ENCODE peak calls at places on chromosome 17, in four cellular contexts. One of them, this sample, is unnamed.

GRCh38 chr17:53234138-53234537 is 588.6 kb upstream of the KIF2B start:
- DNase-seq in T-helper 1 cell: no peak
- DNase-seq in stimulated activated CD8-positive, alpha-beta memory T cell treated with anti-CD3 and anti-CD28 coated beads, Interleukin-15, amount 100 ng/mL, for 24 hours: no peak
- DNase-seq in activated CD4-positive, alpha-beta T cell treated with anti-CD3 and anti-CD28 coated beads, Interleukin-2, amount 10 ng/mL, durations not matched to agents 7 days and 5 days: no peak
- DNase-seq in this sample: no peak

GRCh38 chr17:82587234-82588086 is 60.8 kb downstream of the WDR45B start:
- DNase-seq in stimulated activated CD8-positive, alpha-beta memory T cell treated with anti-CD3 and anti-CD28 coated beads, Interleukin-15, amount 100 ng/mL, for 24 hours: no peak
- DNase-seq in T-helper 1 cell: no peak
- DNase-seq in activated CD4-positive, alpha-beta T cell treated with anti-CD3 and anti-CD28 coated beads, Interleukin-2, amount 10 ng/mL, durations not matched to agents 7 days and 5 days: no peak
- DNase-seq in this sample: no peak

GRCh38 chr17:56867948-56868376 is 34.0 kb downstream of the DGKE start:
- DNase-seq in stimulated activated CD8-positive, alpha-beta memory T cell treated with anti-CD3 and anti-CD28 coated beads, Interleukin-15, amount 100 ng/mL, for 24 hours: no peak
- DNase-seq in activated CD4-positive, alpha-beta T cell treated with anti-CD3 and anti-CD28 coated beads, Interleukin-2, amount 10 ng/mL, durations not matched to agents 7 days and 5 days: no peak
- DNase-seq in T-helper 1 cell: no peak
- DNase-seq in this sample: no peak

GRCh38 chr17:38554430-38555350 is 51.1 kb downstream of the SRCIN1 start:
- DNase-seq in stimulated activated CD8-positive, alpha-beta memory T cell treated with anti-CD3 and anti-CD28 coated beads, Interleukin-15, amount 100 ng/mL, for 24 hours: no peak
- DNase-seq in T-helper 1 cell: no peak
- DNase-seq in activated CD4-positive, alpha-beta T cell treated with anti-CD3 and anti-CD28 coated beads, Interleukin-2, amount 10 ng/mL, durations not matched to agents 7 days and 5 days: no peak
- DNase-seq in this sample: no peak

GRCh38 chr17:39165178-39165843 is 650 bp downstream of the ARL5C start:
- DNase-seq in activated CD4-positive, alpha-beta T cell treated with anti-CD3 and anti-CD28 coated beads, Interleukin-2, amount 10 ng/mL, durations not matched to agents 7 days and 5 days: no peak
- DNase-seq in T-helper 1 cell: no peak
- DNase-seq in stimulated activated CD8-positive, alpha-beta memory T cell treated with anti-CD3 and anti-CD28 coated beads, Interleukin-15, amount 100 ng/mL, for 24 hours: no peak
- DNase-seq in this sample: no peak

GRCh38 chr17:863880-864279 is 81.7 kb downstream of the MRM3 start:
- DNase-seq in activated CD4-positive, alpha-beta T cell treated with anti-CD3 and anti-CD28 coated beads, Interleukin-2, amount 10 ng/mL, durations not matched to agents 7 days and 5 days: no peak
- DNase-seq in stimulated activated CD8-positive, alpha-beta memory T cell treated with anti-CD3 and anti-CD28 coated beads, Interleukin-15, amount 100 ng/mL, for 24 hours: no peak
- DNase-seq in T-helper 1 cell: no peak
- DNase-seq in this sample: no peak

GRCh38 chr17:1087381-1088241 is 90.7 kb downstream of the TIMM22 start:
- DNase-seq in stimulated activated CD8-positive, alpha-beta memory T cell treated with anti-CD3 and anti-CD28 coated beads, Interleukin-15, amount 100 ng/mL, for 24 hours: no peak
- DNase-seq in activated CD4-positive, alpha-beta T cell treated with anti-CD3 and anti-CD28 coated beads, Interleukin-2, amount 10 ng/mL, durations not matched to agents 7 days and 5 days: no peak
- DNase-seq in T-helper 1 cell: no peak
- DNase-seq in this sample: no peak

GRCh38 chr17:62096401-62096670 is 31.3 kb upstream of the MED13 start:
- DNase-seq in stimulated activated CD8-positive, alpha-beta memory T cell treated with anti-CD3 and anti-CD28 coated beads, Interleukin-15, amount 100 ng/mL, for 24 hours: no peak
- DNase-seq in activated CD4-positive, alpha-beta T cell treated with anti-CD3 and anti-CD28 coated beads, Interleukin-2, amount 10 ng/mL, durations not matched to agents 7 days and 5 days: no peak
- DNase-seq in T-helper 1 cell: no peak
- DNase-seq in this sample: no peak

GRCh38 chr17:80260791-80261158 is at the start of gene RNF213:
- DNase-seq in activated CD4-positive, alpha-beta T cell treated with anti-CD3 and anti-CD28 coated beads, Interleukin-2, amount 10 ng/mL, durations not matched to agents 7 days and 5 days: peak; percentile 65
- DNase-seq in T-helper 1 cell: peak; percentile 52
- DNase-seq in stimulated activated CD8-positive, alpha-beta memory T cell treated with anti-CD3 and anti-CD28 coated beads, Interleukin-15, amount 100 ng/mL, for 24 hours: no peak
- DNase-seq in this sample: no peak

GRCh38 chr17:17886253-17886652 is 49.5 kb upstream of the SREBF1 start:
- DNase-seq in stimulated activated CD8-positive, alpha-beta memory T cell treated with anti-CD3 and anti-CD28 coated beads, Interleukin-15, amount 100 ng/mL, for 24 hours: no peak
- DNase-seq in activated CD4-positive, alpha-beta T cell treated with anti-CD3 and anti-CD28 coated beads, Interleukin-2, amount 10 ng/mL, durations not matched to agents 7 days and 5 days: no peak
- DNase-seq in T-helper 1 cell: no peak
- DNase-seq in this sample: no peak